ENCODE peak calls at places on chromosomes 2 and 18, in ten cellular contexts. R is hepatocyte, I is SK-N-SH, C is tibial artery, S is IMR-90, L is cardiac fibroblast, P is AG04450, T is HL-60, U is fibroblast of villous mesenchyme, K is brain microvascular endothelial cell. M is an unnamed sample.

GRCh38 chr2:32714521-32714920 is 86.7 kb downstream of the TTC27 start:
- DNase-seq in S (no peak), P (no peak), L (no peak), T (no peak), K (no peak), C (no peak), U (no peak), I (no peak), R (no peak), M (no peak)

GRCh38 chr2:101860157-101860556 is 131.6 kb upstream of the IL1R2 start:
- DNase-seq in R (no peak), P (no peak), I (no peak), K (no peak), L (no peak), C (no peak), T (no peak), U (no peak), S (no peak), M (no peak)

GRCh38 chr2:191927991-191928390 is 81.1 kb upstream of the CAVIN2 start:
- DNase-seq in P (no peak), L (peak), S (peak), R (no peak), U (peak), C (no peak), K (peak), I (no peak), T (no peak), M (no peak)

GRCh38 chr2:73063909-73064875 is 7.3 kb downstream of the SFXN5 start:
- DNase-seq in U (peak), K (peak), R (peak), I (no peak), L (peak), S (peak), C (no peak), P (peak), T (no peak), M (no peak)

GRCh38 chr2:73285162-73285739 is 973 bp upstream of the FBXO41 start:
- DNase-seq in T (peak), C (no peak), S (no peak), U (no peak), L (no peak), I (no peak), R (no peak), K (no peak), P (no peak), M (no peak)

GRCh38 chr2:85167479-85167878 is 34.3 kb downstream of the TCF7L1 start:
- DNase-seq in P (no peak), C (peak), T (no peak), K (no peak), U (no peak), S (no peak), L (no peak), R (no peak), I (no peak), M (no peak)

GRCh38 chr2:25018681-25019080 is 23.2 kb upstream of the EFR3B start:
- DNase-seq in T (no peak), P (no peak), C (no peak), S (no peak), K (no peak), U (no peak), I (no peak), L (no peak), R (peak), M (no peak)

GRCh38 chr2:238843476-238843875 is 4.4 kb upstream of the TWIST2 start:
- DNase-seq in I (no peak), L (no peak), C (no peak), T (no peak), P (no peak), R (no peak), S (no peak), K (no peak), U (no peak), M (no peak)

GRCh38 chr18:29711931-29712330 is 1330.6 kb downstream of the DSC3 start:
- DNase-seq in T (no peak), R (no peak), I (no peak), P (no peak), L (no peak), K (no peak), C (no peak), U (no peak), S (no peak), M (no peak)

GRCh38 chr2:118269408-118270051 is 181.3 kb downstream of the INSIG2 start:
- DNase-seq in C (no peak), S (no peak), I (no peak), U (no peak), K (no peak), L (no peak), R (no peak), P (no peak), T (no peak), M (no peak)

GRCh38 chr2:186457908-186458307 is 28.2 kb upstream of the ZC3H15 start:
- DNase-seq in T (no peak), L (no peak), C (no peak), K (no peak), R (no peak), U (no peak), I (no peak), S (no peak), P (no peak), M (no peak)

GRCh38 chr2:19048593-19049264 is 309.7 kb downstream of the OSR1 start:
- DNase-seq in K (peak), I (no peak), S (peak), T (no peak), P (no peak), R (peak), L (peak), C (no peak), U (peak), M (no peak)

GRCh38 chr2:101238930-101239759 is 13.5 kb upstream of the CNOT11 start:
- DNase-seq in K (no peak), P (no peak), T (no peak), C (no peak), R (peak), L (no peak), S (no peak), U (no peak), I (no peak), M (no peak)

GRCh38 chr2:37551783-37552182 is 119.7 kb downstream of the CDC42EP3 start:
- DNase-seq in R (no peak), P (no peak), K (no peak), T (no peak), U (no peak), I (no peak), L (no peak), C (no peak), S (no peak), M (no peak)

GRCh38 chr2:176110975-176111663 is 4.0 kb downstream of the HOXD11 start:
- DNase-seq in S (peak), I (peak), P (no peak), R (peak), U (peak), C (no peak), T (peak), L (peak), K (no peak), M (no peak)

GRCh38 chr18:63119647-63120046 is 199.9 kb downstream of the BCL2 start:
- DNase-seq in P (no peak), U (peak), K (no peak), C (no peak), S (peak), L (peak), T (peak), I (peak), R (no peak), M (peak)

GRCh38 chr2:41906325-41906700 is 141.5 kb upstream of the PKDCC start:
- DNase-seq in T (no peak), I (no peak), U (peak), S (peak), P (peak), C (no peak), R (peak), K (no peak), L (peak), M (peak)

GRCh38 chr2:27059141-27059820 is 7.8 kb downstream of the AGBL5 start:
- DNase-seq in L (peak), S (no peak), P (no peak), T (no peak), R (no peak), K (no peak), U (no peak), C (no peak), I (no peak), M (no peak)

GRCh38 chr2:206442854-206443734 is at the start of gene ADAM23:
- DNase-seq in L (peak), R (peak), C (no peak), S (peak), T (no peak), U (peak), I (peak), K (peak), P (no peak), M (no peak)

GRCh38 chr2:206443735-206444527 is 599 bp downstream of the ADAM23 start:
- DNase-seq in L (peak), I (peak), R (peak), C (no peak), K (peak), T (no peak), U (peak), P (no peak), S (peak), M (peak)

GRCh38 chr2:206445948-206446347 is 2.6 kb downstream of the ADAM23 start:
- DNase-seq in U (no peak), C (no peak), R (no peak), L (no peak), I (no peak), K (no peak), P (no peak), S (no peak), T (no peak), M (no peak)

GRCh38 chr2:206438196-206438727 is 5.1 kb upstream of the ADAM23 start:
- DNase-seq in T (no peak), S (no peak), K (no peak), P (no peak), I (no peak), R (no peak), L (no peak), C (no peak), U (no peak), M (no peak)

GRCh38 chr2:206442516-206442853 is 847 bp upstream of the ADAM23 start:
- DNase-seq in I (no peak), C (no peak), U (no peak), P (no peak), L (no peak), S (no peak), R (no peak), T (peak), K (no peak), M (no peak)
- H3K4me3 ChIP-seq in I (peak), C (peak), U (no peak), P (peak), L (no peak), S (peak), R (peak), T (peak), K (peak), M (no peak)

GRCh38 chr2:1656326-1656960 is 87.9 kb downstream of the PXDN start:
- DNase-seq in C (no peak), R (no peak), P (no peak), U (no peak), S (no peak), T (no peak), K (no peak), I (no peak), L (no peak), M (peak)

GRCh38 chr2:1653137-1653789 is 91.1 kb downstream of the PXDN start:
- DNase-seq in R (no peak), C (peak), S (peak), T (no peak), U (peak), K (peak), I (no peak), P (peak), L (peak), M (peak)

GRCh38 chr2:1654696-1655374 is 89.5 kb downstream of the PXDN start:
- DNase-seq in C (no peak), U (no peak), R (no peak), S (no peak), T (no peak), L (no peak), K (peak), I (no peak), P (no peak), M (peak)

GRCh38 chr2:1655461-1655860 is 88.9 kb downstream of the PXDN start:
- DNase-seq in I (no peak), P (no peak), L (no peak), R (no peak), S (no peak), T (no peak), K (peak), U (no peak), C (no peak), M (no peak)

GRCh38 chr2:1653956-1654695 is 90.2 kb downstream of the PXDN start:
- DNase-seq in U (peak), I (no peak), C (no peak), P (peak), R (no peak), T (no peak), K (peak), L (peak), S (peak), M (peak)
- H3K4me3 ChIP-seq in U (no peak), I (no peak), C (no peak), P (no peak), R (no peak), T (no peak), K (no peak), L (no peak), S (no peak), M (no peak)

GRCh38 chr2:54903736-54904554 is 146.3 kb downstream of the RTN4 start:
- DNase-seq in L (peak), T (peak), R (peak), I (no peak), K (peak), P (peak), C (no peak), U (peak), S (peak), M (peak)
- H3K4me3 ChIP-seq in L (no peak), T (no peak), R (no peak), I (peak), K (no peak), P (no peak), C (no peak), U (no peak), S (no peak), M (no peak)

GRCh38 chr2:8676915-8677645 is 4.8 kb upstream of the ID2 start:
- DNase-seq in L (no peak), I (peak), T (no peak), R (peak), P (no peak), K (no peak), S (peak), U (no peak), C (peak), M (no peak)
- H3K4me3 ChIP-seq in L (peak), I (peak), T (no peak), R (peak), P (peak), K (peak), S (peak), U (peak), C (peak), M (peak)